ENCODE peak calls at places on chromosomes 7 and 10, in nine cellular contexts. V is mucosa of descending colon, H is stomach, E is cardiac muscle cell, W is Peyer's patch, Q is GM12865, O is endothelial cell of umbilical vein, Z is cardiac fibroblast, B is Calu3. T is an unnamed sample.

GRCh38 chr7:140517546-140518369 is 38.5 kb upstream of the MKRN1 start:
- DNase-seq in V (peak; percentile 98), H (peak; percentile 92), E (peak; percentile 91), W (peak; percentile 95), Q (peak; percentile 78), O (peak; percentile 79), Z (peak; percentile 93), B (peak; percentile 90), T (peak; percentile 34)

GRCh38 chr10:6062101-6062771 is at the start of gene IL2RA:
- DNase-seq in V (peak; percentile 32), H (peak; percentile 25), E (no peak), W (peak; percentile 85), Q (no peak), O (no peak), Z (no peak), B (no peak), T (peak; percentile 35)

GRCh38 chr7:120989571-120990220 is 1.2 kb downstream of the CPED1 start:
- DNase-seq in V (no peak), H (no peak), E (no peak), W (no peak), Q (no peak), O (no peak), Z (peak; percentile 49), B (no peak), T (no peak)

GRCh38 chr10:24721254-24722106 is 2.2 kb downstream of the ARHGAP21 start:
- DNase-seq in V (peak; percentile 60), H (peak; percentile 52), E (peak; percentile 44), W (peak; percentile 66), Q (no peak), O (peak; percentile 55), Z (peak; percentile 33), B (peak; percentile 36), T (no peak)

GRCh38 chr10:83871486-83872081 is 267.7 kb upstream of the GHITM start:
- DNase-seq in V (peak; percentile 74), H (peak; percentile 73), E (peak; percentile 84), W (peak; percentile 84), Q (peak; percentile 86), O (peak; percentile 69), Z (peak; percentile 66), B (peak; percentile 62), T (peak; percentile 29)

GRCh38 chr7:131231381-131232220 is 96.1 kb upstream of the MKLN1 start:
- DNase-seq in V (peak; percentile 43), H (peak; percentile 31), E (no peak), W (peak; percentile 82), Q (peak; percentile 84), O (no peak), Z (peak; percentile 84), B (no peak), T (peak; percentile 49)

GRCh38 chr10:75165684-75166622 is 44.6 kb upstream of the VDAC2 start:
- DNase-seq in V (no peak), H (no peak), E (no peak), W (no peak), Q (peak; percentile 82), O (no peak), Z (peak; percentile 42), B (no peak), T (no peak)

GRCh38 chr10:129466703-129467345 is at the start of gene MGMT:
- DNase-seq in V (peak; percentile 99), H (peak; percentile 98), E (peak; percentile 91), W (peak; percentile 99), Q (peak; percentile 96), O (peak; percentile 50), Z (peak; percentile 83), B (peak; percentile 78), T (peak; percentile 97)

GRCh38 chr10:112804036-112804435 is 146.0 kb upstream of the TCF7L2 start:
- DNase-seq in V (peak; percentile 51), H (peak; percentile 77), E (peak; percentile 73), W (no peak), Q (no peak), O (no peak), Z (no peak), B (peak; percentile 30), T (no peak)

GRCh38 chr7:105589221-105590077 is 8.2 kb upstream of the EFCAB10 start:
- DNase-seq in V (peak; percentile 56), H (peak; percentile 40), E (peak; percentile 69), W (peak; percentile 70), Q (peak; percentile 85), O (peak; percentile 81), Z (peak; percentile 83), B (peak; percentile 60), T (no peak)

GRCh38 chr10:100969175-100970075 is at the start of gene SEMA4G:
- DNase-seq in V (peak; percentile 74), H (peak; percentile 47), E (peak; percentile 80), W (peak; percentile 74), Q (peak; percentile 45), O (peak; percentile 43), Z (peak; percentile 27), B (peak; percentile 58), T (peak; percentile 45)
- TF ChIP-seq CTCF in V (peak; percentile 56), H (peak; percentile 62), E (peak; percentile 72), W (peak; percentile 68), Q (peak; percentile 79), O (peak; percentile 76), Z (peak; percentile 88), B (peak; percentile 81), T (peak; percentile 72)

GRCh38 chr10:116765549-116766162 is 23.3 kb upstream of the HSPA12A start:
- DNase-seq in V (peak; percentile 77), H (no peak), E (no peak), W (peak; percentile 72), Q (peak; percentile 32), O (peak; percentile 8), Z (no peak), B (peak; percentile 32), T (no peak)
- TF ChIP-seq CTCF in V (peak; percentile 46), H (no peak), E (peak; percentile 36), W (peak; percentile 46), Q (peak; percentile 39), O (peak; percentile 19), Z (no peak), B (peak; percentile 35), T (no peak)

GRCh38 chr7:149861728-149862045 is 12.1 kb upstream of the ATP6V0E2 start:
- DNase-seq in V (no peak), H (no peak), E (no peak), W (no peak), Q (no peak), O (no peak), Z (no peak), B (no peak), T (no peak)

GRCh38 chr7:149859369-149859768 is 14.4 kb upstream of the ATP6V0E2 start:
- DNase-seq in V (no peak), H (no peak), E (no peak), W (no peak), Q (no peak), O (no peak), Z (no peak), B (no peak), T (no peak)

GRCh38 chr7:149862156-149862555 is 11.6 kb upstream of the ATP6V0E2 start:
- DNase-seq in V (no peak), H (no peak), E (no peak), W (no peak), Q (no peak), O (no peak), Z (no peak), B (no peak), T (no peak)

GRCh38 chr7:149859881-149860280 is 13.9 kb upstream of the ATP6V0E2 start:
- DNase-seq in V (no peak), H (no peak), E (no peak), W (no peak), Q (no peak), O (no peak), Z (no peak), B (no peak), T (no peak)

DNA sequence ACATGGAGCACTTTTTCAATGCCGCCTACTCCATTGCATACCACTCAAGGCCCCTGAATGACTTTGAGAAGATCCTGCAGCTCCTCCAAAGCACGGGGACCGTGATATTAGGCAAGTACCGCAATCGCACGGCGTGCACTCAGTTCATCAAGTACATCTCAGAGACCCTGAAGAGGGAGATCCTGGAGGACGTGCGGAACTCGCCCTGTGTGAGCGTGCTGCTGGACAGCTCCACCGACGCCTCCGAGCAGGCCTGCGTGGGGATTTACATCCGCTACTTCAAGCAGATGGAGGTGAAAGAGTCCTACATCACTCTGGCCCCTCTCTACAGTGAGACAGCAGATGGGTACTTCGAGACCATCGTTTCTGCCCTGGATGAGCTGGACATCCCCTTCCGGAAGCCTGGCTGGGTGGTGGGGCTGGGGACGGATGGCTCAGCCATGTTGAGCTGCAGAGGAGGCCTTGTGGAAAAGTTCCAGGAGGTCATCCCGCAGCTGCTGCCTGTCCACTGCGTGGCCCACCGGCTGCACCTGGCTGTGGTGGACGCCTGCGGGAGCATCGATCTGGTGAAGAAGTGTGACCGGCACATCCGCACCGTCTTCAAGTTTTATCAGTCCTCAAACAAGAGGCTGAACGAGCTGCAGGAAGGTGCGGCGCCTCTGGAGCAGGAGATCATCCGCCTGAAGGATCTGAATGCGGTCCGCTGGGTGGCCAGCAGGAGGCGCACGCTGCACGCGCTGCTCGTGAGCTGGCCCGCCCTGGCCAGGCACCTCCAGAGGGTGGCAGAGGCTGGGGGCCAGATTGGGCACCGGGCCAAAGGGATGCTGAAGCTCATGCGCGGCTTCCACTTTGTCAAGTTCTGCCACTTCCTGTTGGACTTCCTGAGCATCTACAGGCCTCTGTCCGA is 12.7 kb upstream of the ATP6V0E2 start:
- DNase-seq in V (no peak), H (no peak), E (peak; percentile 46), W (no peak), Q (no peak), O (no peak), Z (no peak), B (no peak), T (no peak)
- TF ChIP-seq CTCF in V (no peak), H (no peak), E (peak; percentile 42), W (peak; percentile 10), Q (peak; percentile 23), O (peak; percentile 31), Z (peak; percentile 13), B (no peak), T (no peak)

DNA sequence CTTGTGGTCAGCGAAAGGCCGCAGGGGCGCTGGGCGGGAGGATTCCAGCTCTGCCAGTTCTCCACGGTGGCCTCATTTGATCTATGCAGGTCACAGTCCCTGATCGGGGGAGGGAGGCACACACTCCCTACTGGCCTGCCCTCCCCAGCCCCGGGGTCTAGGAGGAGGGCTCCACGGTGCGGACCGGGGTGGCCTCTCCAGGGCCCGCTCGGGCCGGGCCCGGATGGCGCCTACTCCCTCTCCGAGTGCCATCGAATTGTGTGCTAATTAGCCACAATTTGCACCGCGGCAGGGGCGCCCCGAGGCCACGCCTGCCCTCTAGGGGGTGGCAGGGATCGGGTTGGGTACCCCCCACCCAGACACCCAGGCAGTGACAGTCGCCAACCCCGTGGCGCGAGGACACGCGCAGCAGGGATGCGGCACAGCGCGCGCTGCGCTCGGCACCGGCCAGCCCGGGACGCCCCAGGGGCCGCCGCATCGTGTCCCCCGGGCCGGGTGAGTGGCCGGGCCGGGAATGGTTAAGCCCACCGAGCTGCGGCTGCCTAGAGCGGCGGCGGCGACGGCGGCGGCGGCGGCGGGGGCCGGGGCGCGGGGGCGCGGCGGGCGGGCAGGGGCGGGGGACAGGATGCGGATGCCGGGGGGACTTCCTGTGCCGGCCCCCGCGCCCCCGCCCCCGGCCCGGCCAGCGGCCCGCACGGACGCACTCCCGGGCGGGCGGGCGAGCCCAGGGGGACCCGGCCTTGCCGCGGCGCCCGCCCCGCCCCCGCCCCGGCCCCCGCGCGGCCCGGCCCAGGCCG is at the start of gene ZNF853:
- DNase-seq in V (no peak), H (no peak), E (peak; percentile 80), W (no peak), Q (no peak), O (no peak), Z (no peak), B (peak; percentile 27), T (peak; percentile 24)
- TF ChIP-seq CTCF in V (no peak), H (no peak), E (no peak), W (no peak), Q (no peak), O (no peak), Z (no peak), B (no peak), T (no peak)

GRCh38 chr10:37434091-37434490 is 308.7 kb downstream of the ANKRD30A start:
- DNase-seq in V (no peak), H (no peak), E (no peak), W (no peak), Q (peak; percentile 2), O (no peak), Z (peak; percentile 36), B (no peak), T (no peak)
- TF ChIP-seq CTCF in V (no peak), H (no peak), E (no peak), W (no peak), Q (no peak), O (no peak), Z (no peak), B (no peak), T (no peak)